ENCODE peak calls at places on chromosomes 3 and 15, in six cellular contexts. S, X, A, B, T and R are unnamed samples.

GRCh38 chr3:21392521-21392920 is 358.5 kb downstream of the ZNF385D start:
- DNase-seq in S (no peak), X (peak; percentile 57), A (no peak), B (no peak), T (no peak), R (no peak)

GRCh38 chr3:112670824-112671223 is 29.9 kb upstream of the CCDC80 start:
- DNase-seq in S (no peak), X (no peak), A (no peak), B (no peak), T (no peak), R (no peak)

GRCh38 chr15:47466357-47466756 is 250.9 kb upstream of the SEMA6D start:
- DNase-seq in S (peak; percentile 59), X (peak; percentile 82), A (no peak), B (no peak), T (no peak), R (no peak)

GRCh38 chr3:194306771-194307640 is 44.1 kb downstream of the CPN2 start:
- DNase-seq in S (no peak), X (no peak), A (no peak), B (peak; percentile 67), T (peak; percentile 85), R (no peak)

GRCh38 chr15:66401130-66402021 is 14.7 kb downstream of the MAP2K1 start:
- DNase-seq in S (peak; percentile 35), X (peak; percentile 65), A (no peak), B (peak; percentile 49), T (peak; percentile 54), R (no peak)

GRCh38 chr3:157532529-157533297 is 29.5 kb upstream of the VEPH1 start:
- DNase-seq in S (peak; percentile 53), X (peak; percentile 94), A (no peak), B (peak; percentile 0), T (peak; percentile 66), R (peak; percentile 86)

GRCh38 chr3:71926242-71926560 is 141.3 kb upstream of the PROK2 start:
- DNase-seq in S (peak; percentile 55), X (peak; percentile 74), A (no peak), B (peak; percentile 10), T (peak; percentile 69), R (no peak)

GRCh38 chr15:76903251-76903681 is 1.9 kb downstream of the SCAPER start:
- DNase-seq in S (no peak), X (peak; percentile 24), A (no peak), B (peak; percentile 25), T (peak; percentile 38), R (no peak)

GRCh38 chr15:94324835-94325767 is 93.7 kb downstream of the MCTP2 start:
- DNase-seq in S (peak; percentile 35), X (no peak), A (no peak), B (no peak), T (no peak), R (no peak)

GRCh38 chr3:33658971-33659848 is 58.8 kb downstream of the CLASP2 start:
- DNase-seq in S (no peak), X (no peak), A (peak; percentile 91), B (peak; percentile 21), T (peak; percentile 28), R (peak; percentile 98)

GRCh38 chr3:48681974-48682610 is 3.6 kb downstream of the NCKIPSD start:
- DNase-seq in S (no peak), X (no peak), A (no peak), B (no peak), T (no peak), R (no peak)

GRCh38 chr15:71596672-71597071 is 213.7 kb upstream of the NR2E3 start:
- DNase-seq in S (no peak), X (no peak), A (peak; percentile 17), B (no peak), T (no peak), R (no peak)

GRCh38 chr3:31364711-31365110 is 168.0 kb upstream of the STT3B start:
- DNase-seq in S (no peak), X (peak; percentile 47), A (no peak), B (no peak), T (no peak), R (no peak)